ENCODE peak calls at places on chromosomes 16 and 17, in ten cellular contexts. O, Z, F, N, L, G, X, T, R and V are unnamed samples.

GRCh38 chr17:15651001-15651582 is 31.6 kb upstream of the FBXW10B start:
- DNase-seq in O (no peak), Z (no peak), F (no peak), N (no peak), L (no peak), G (no peak), X (no peak), T (no peak), R (no peak), V (no peak)

GRCh38 chr16:50265260-50265659 is 1.1 kb upstream of the ADCY7 start:
- DNase-seq in O (no peak), Z (peak; percentile 24), F (peak; percentile 24), N (peak; percentile 44), L (no peak), G (no peak), X (no peak), T (no peak), R (peak; percentile 24), V (no peak)

GRCh38 chr16:54411555-54411954 is 125.0 kb upstream of the IRX3 start:
- DNase-seq in O (no peak), Z (peak; percentile 5), F (no peak), N (no peak), L (no peak), G (no peak), X (no peak), T (no peak), R (no peak), V (no peak)

GRCh38 chr17:59858167-59858790 is 34.5 kb downstream of the TUBD1 start:
- DNase-seq in O (no peak), Z (no peak), F (no peak), N (no peak), L (no peak), G (no peak), X (no peak), T (no peak), R (no peak), V (no peak)

GRCh38 chr17:77636835-77637806 is 321.4 kb upstream of the TNRC6C start:
- DNase-seq in O (no peak), Z (no peak), F (no peak), N (no peak), L (no peak), G (no peak), X (no peak), T (no peak), R (no peak), V (no peak)

GRCh38 chr16:12341423-12341822 is 364.9 kb downstream of the SNX29 start:
- DNase-seq in O (no peak), Z (no peak), F (no peak), N (peak; percentile 56), L (no peak), G (no peak), X (no peak), T (no peak), R (peak; percentile 81), V (no peak)

GRCh38 chr17:75808905-75809621 is 24.5 kb downstream of the UNK start:
- DNase-seq in O (no peak), Z (peak; percentile 60), F (peak; percentile 89), N (no peak), L (no peak), G (no peak), X (no peak), T (no peak), R (no peak), V (no peak)

GRCh38 chr16:82633964-82634600 is 7.3 kb downstream of the CDH13 start:
- DNase-seq in O (no peak), Z (no peak), F (no peak), N (no peak), L (no peak), G (peak; percentile 49), X (no peak), T (no peak), R (no peak), V (no peak)

GRCh38 chr17:28982191-28982793 is 23.5 kb downstream of the SEZ6 start:
- DNase-seq in O (no peak), Z (no peak), F (no peak), N (no peak), L (peak; percentile 10), G (no peak), X (no peak), T (peak; percentile 8), R (no peak), V (peak; percentile 65)

GRCh38 chr16:50688867-50689266 is 4.5 kb upstream of the NOD2 start:
- DNase-seq in O (no peak), Z (no peak), F (no peak), N (no peak), L (no peak), G (no peak), X (no peak), T (no peak), R (no peak), V (no peak)

GRCh38 chr16:57859331-57859730 is 57.0 kb upstream of the KIFC3 start:
- DNase-seq in O (no peak), Z (no peak), F (peak; percentile 48), N (peak; percentile 49), L (no peak), G (no peak), X (no peak), T (no peak), R (peak; percentile 22), V (no peak)

GRCh38 chr16:75254359-75254837 is 3.0 kb upstream of the BCAR1 start:
- DNase-seq in O (no peak), Z (peak; percentile 78), F (no peak), N (no peak), L (no peak), G (no peak), X (no peak), T (no peak), R (peak; percentile 87), V (no peak)

GRCh38 chr17:57603541-57603940 is 141.6 kb downstream of the CCDC182 start:
- DNase-seq in O (no peak), Z (no peak), F (no peak), N (no peak), L (no peak), G (no peak), X (no peak), T (no peak), R (no peak), V (no peak)

GRCh38 chr17:65362826-65363225 is 198.6 kb downstream of the AXIN2 start:
- DNase-seq in O (no peak), Z (no peak), F (no peak), N (peak; percentile 15), L (no peak), G (no peak), X (no peak), T (no peak), R (no peak), V (no peak)

GRCh38 chr17:17201271-17201670 is 4.9 kb downstream of the PLD6 start:
- DNase-seq in O (no peak), Z (no peak), F (no peak), N (no peak), L (no peak), G (no peak), X (no peak), T (no peak), R (no peak), V (no peak)

GRCh38 chr17:67689534-67690177 is 28.1 kb upstream of the NOL11 start:
- DNase-seq in O (peak; percentile 18), Z (peak; percentile 84), F (peak; percentile 68), N (peak; percentile 53), L (peak; percentile 6), G (no peak), X (peak; percentile 51), T (no peak), R (peak; percentile 56), V (peak; percentile 3)

GRCh38 chr17:57811633-57812280 is 38.1 kb downstream of the MRPS23 start:
- DNase-seq in O (no peak), Z (peak; percentile 29), F (no peak), N (no peak), L (no peak), G (no peak), X (no peak), T (no peak), R (no peak), V (no peak)

GRCh38 chr17:41444186-41444585 is 3.4 kb upstream of the KRT38 start:
- DNase-seq in O (no peak), Z (no peak), F (no peak), N (no peak), L (no peak), G (no peak), X (no peak), T (no peak), R (peak; percentile 15), V (no peak)

GRCh38 chr16:14020141-14020540 is 51.0 kb upstream of the MRTFB start:
- DNase-seq in O (no peak), Z (no peak), F (no peak), N (no peak), L (no peak), G (no peak), X (no peak), T (no peak), R (no peak), V (no peak)

GRCh38 chr17:56832446-56832845 is 1.3 kb downstream of the C17orf67 start:
- DNase-seq in O (no peak), Z (no peak), F (no peak), N (no peak), L (no peak), G (no peak), X (no peak), T (no peak), R (no peak), V (no peak)

GRCh38 chr16:53741546-53741945 is 37.6 kb downstream of the FTO start:
- DNase-seq in O (no peak), Z (no peak), F (no peak), N (no peak), L (no peak), G (no peak), X (no peak), T (no peak), R (no peak), V (no peak)

GRCh38 chr16:69093974-69094373 is 11.5 kb upstream of the HAS3 start:
- DNase-seq in O (no peak), Z (no peak), F (no peak), N (no peak), L (no peak), G (no peak), X (no peak), T (no peak), R (no peak), V (no peak)

GRCh38 chr17:74759941-74760340 is 11.5 kb downstream of the NHERF1 start:
- DNase-seq in O (no peak), Z (no peak), F (peak; percentile 86), N (peak; percentile 82), L (no peak), G (no peak), X (no peak), T (no peak), R (no peak), V (no peak)

GRCh38 chr17:3565143-3565542 is 7.5 kb upstream of the TRPV3 start:
- DNase-seq in O (no peak), Z (no peak), F (no peak), N (no peak), L (no peak), G (no peak), X (no peak), T (no peak), R (no peak), V (no peak)

GRCh38 chr17:57480438-57481196 is 224.3 kb downstream of the MSI2 start:
- DNase-seq in O (no peak), Z (peak; percentile 76), F (no peak), N (no peak), L (no peak), G (no peak), X (peak; percentile 55), T (no peak), R (peak; percentile 63), V (no peak)

GRCh38 chr17:41734139-41734948 is at the start of gene HAP1:
- DNase-seq in O (no peak), Z (peak; percentile 20), F (peak; percentile 66), N (peak; percentile 66), L (no peak), G (peak; percentile 16), X (no peak), T (no peak), R (no peak), V (no peak)